ENCODE peak calls at places on chromosomes 6 and 20, in nine cellular contexts. One of them, this sample, is unnamed.

GRCh38 chr6:169933251-169933821 is 181.9 kb downstream of the ERMARD start:
- DNase-seq in psoas muscle: no peak
- DNase-seq in hepatocyte: no peak
- DNase-seq in endodermal cell: peak; percentile 62
- DNase-seq in Karpas-422: no peak
- DNase-seq in SJSA1: no peak
- DNase-seq in heart left ventricle: no peak
- DNase-seq in endothelial cell of umbilical vein: no peak
- DNase-seq in mesendoderm: no peak
- DNase-seq in this sample: peak; percentile 51

GRCh38 chr6:127282184-127282583 is 15.5 kb downstream of the RNF146 start:
- DNase-seq in endodermal cell: no peak
- DNase-seq in mesendoderm: no peak
- DNase-seq in hepatocyte: no peak
- DNase-seq in psoas muscle: no peak
- DNase-seq in SJSA1: no peak
- DNase-seq in endothelial cell of umbilical vein: no peak
- DNase-seq in Karpas-422: no peak
- DNase-seq in heart left ventricle: no peak
- DNase-seq in this sample: no peak

GRCh38 chr6:134347916-134348805 is 30.2 kb upstream of the SGK1 start:
- DNase-seq in SJSA1: peak; percentile 66
- DNase-seq in Karpas-422: no peak
- DNase-seq in heart left ventricle: peak; percentile 64
- DNase-seq in hepatocyte: no peak
- DNase-seq in mesendoderm: no peak
- DNase-seq in endothelial cell of umbilical vein: no peak
- DNase-seq in endodermal cell: no peak
- DNase-seq in psoas muscle: peak; percentile 75
- DNase-seq in this sample: no peak

GRCh38 chr6:113997106-113997505 is 26.2 kb upstream of the HDAC2 start:
- DNase-seq in psoas muscle: no peak
- DNase-seq in heart left ventricle: no peak
- DNase-seq in endothelial cell of umbilical vein: peak; percentile 58
- DNase-seq in endodermal cell: no peak
- DNase-seq in mesendoderm: no peak
- DNase-seq in Karpas-422: no peak
- DNase-seq in SJSA1: peak; percentile 84
- DNase-seq in hepatocyte: no peak
- DNase-seq in this sample: no peak

GRCh38 chr6:89828988-89829590 is 591 bp upstream of the CASP8AP2 start:
- DNase-seq in heart left ventricle: no peak
- DNase-seq in endothelial cell of umbilical vein: no peak
- DNase-seq in hepatocyte: no peak
- DNase-seq in psoas muscle: no peak
- DNase-seq in Karpas-422: peak; percentile 68
- DNase-seq in mesendoderm: no peak
- DNase-seq in endodermal cell: peak; percentile 65
- DNase-seq in SJSA1: no peak
- DNase-seq in this sample: no peak

GRCh38 chr20:58664883-58665282 is 13.8 kb downstream of the STX16 start:
- DNase-seq in SJSA1: no peak
- DNase-seq in Karpas-422: no peak
- DNase-seq in hepatocyte: no peak
- DNase-seq in mesendoderm: no peak
- DNase-seq in heart left ventricle: no peak
- DNase-seq in psoas muscle: no peak
- DNase-seq in endodermal cell: no peak
- DNase-seq in endothelial cell of umbilical vein: no peak
- DNase-seq in this sample: no peak

GRCh38 chr20:36827541-36828279 is 48.2 kb upstream of the TLDC2 start:
- DNase-seq in Karpas-422: no peak
- DNase-seq in mesendoderm: no peak
- DNase-seq in endodermal cell: no peak
- DNase-seq in endothelial cell of umbilical vein: no peak
- DNase-seq in SJSA1: no peak
- DNase-seq in hepatocyte: no peak
- DNase-seq in heart left ventricle: peak; percentile 85
- DNase-seq in psoas muscle: no peak
- DNase-seq in this sample: no peak

GRCh38 chr6:154247119-154247814 is 109.3 kb downstream of the IPCEF1 start:
- DNase-seq in endodermal cell: peak; percentile 53
- DNase-seq in Karpas-422: no peak
- DNase-seq in endothelial cell of umbilical vein: peak; percentile 44
- DNase-seq in mesendoderm: peak; percentile 75
- DNase-seq in hepatocyte: no peak
- DNase-seq in heart left ventricle: no peak
- DNase-seq in psoas muscle: no peak
- DNase-seq in SJSA1: no peak
- DNase-seq in this sample: no peak

DNA sequence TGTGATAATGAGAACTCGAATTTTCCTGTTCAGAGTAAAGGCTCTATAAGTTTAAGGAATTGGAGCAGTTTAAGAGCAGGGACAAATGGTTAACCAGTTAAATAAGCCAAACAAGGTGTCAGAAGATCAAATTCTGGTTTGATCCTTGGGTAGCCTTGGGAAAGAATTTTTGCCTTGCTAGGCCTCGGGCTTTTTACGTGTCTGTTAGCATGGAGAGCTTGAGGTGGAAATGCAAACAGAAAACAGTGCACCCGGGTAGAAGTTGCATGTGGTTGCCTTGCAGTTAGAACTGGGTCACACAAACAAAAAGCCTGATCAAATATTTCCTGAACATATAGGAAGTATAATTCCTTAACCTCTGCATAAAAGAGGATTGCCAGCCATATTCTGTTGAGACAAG is 58.3 kb downstream of the RIN2 start:
- DNase-seq in endothelial cell of umbilical vein: no peak
- DNase-seq in Karpas-422: no peak
- DNase-seq in psoas muscle: no peak
- DNase-seq in hepatocyte: no peak
- DNase-seq in mesendoderm: no peak
- DNase-seq in endodermal cell: no peak
- DNase-seq in heart left ventricle: no peak
- DNase-seq in SJSA1: peak; percentile 45
- DNase-seq in this sample: no peak
- H3K27ac ChIP-seq in endothelial cell of umbilical vein: peak overlapping the region; percentile 96
- H3K27ac ChIP-seq in Karpas-422: peak overlapping the region; percentile 85
- H3K27ac ChIP-seq in psoas muscle: peak overlapping the region; percentile 37
- H3K27ac ChIP-seq in hepatocyte: no peak overlapping the region
- H3K27ac ChIP-seq in mesendoderm: no peak overlapping the region
- H3K27ac ChIP-seq in endodermal cell: no peak overlapping the region
- H3K27ac ChIP-seq in heart left ventricle: peak overlapping the region; percentile 75
- H3K27ac ChIP-seq in SJSA1: peak overlapping the region; percentile 97
- H3K27ac ChIP-seq in this sample: no peak overlapping the region

DNA sequence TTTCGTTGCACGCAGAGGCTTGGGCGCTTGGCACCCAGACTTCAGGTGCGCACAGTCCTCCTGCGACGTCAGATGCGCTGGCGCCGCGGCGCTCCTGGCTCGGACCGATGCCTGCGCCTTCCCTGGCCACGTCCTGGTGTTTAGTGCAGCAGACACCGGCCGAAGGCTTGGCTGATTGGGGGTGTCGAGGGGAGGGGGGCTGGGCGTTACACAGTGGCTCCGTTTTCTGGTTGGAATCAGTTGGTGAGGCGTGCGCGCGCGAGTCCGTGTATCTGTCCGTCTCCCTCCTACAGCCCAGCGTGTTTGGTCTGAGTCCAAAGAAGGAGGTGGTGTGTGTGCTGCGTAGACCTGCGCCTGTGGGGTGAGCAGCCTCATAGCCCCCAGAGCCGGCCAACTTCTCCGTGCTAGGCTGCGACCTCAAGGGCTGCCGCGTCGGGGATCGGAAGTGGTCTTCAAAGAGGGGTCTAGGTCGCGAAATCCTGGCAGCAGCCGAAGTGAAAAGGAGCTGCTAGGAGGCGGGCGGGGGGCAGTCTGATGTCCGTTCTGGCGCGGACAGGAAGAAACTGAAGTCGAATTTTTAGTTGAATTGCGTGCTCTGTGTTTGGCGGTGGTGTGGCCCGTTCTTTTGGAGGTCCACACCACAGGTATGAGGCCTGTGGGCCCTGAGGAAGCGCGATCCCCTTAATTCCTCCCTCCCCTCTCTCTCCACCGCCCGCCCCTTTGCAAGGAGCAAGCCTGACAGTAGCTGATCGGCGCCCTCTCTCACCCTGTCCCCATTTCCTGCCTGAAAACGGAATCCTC is 1.6 kb downstream of the SYNDIG1 start:
- DNase-seq in endothelial cell of umbilical vein: no peak
- DNase-seq in mesendoderm: peak; percentile 56
- DNase-seq in psoas muscle: no peak
- DNase-seq in hepatocyte: no peak
- DNase-seq in heart left ventricle: no peak
- DNase-seq in Karpas-422: no peak
- DNase-seq in endodermal cell: peak; percentile 75
- DNase-seq in SJSA1: no peak
- DNase-seq in this sample: no peak
- H3K4me3 ChIP-seq in endothelial cell of umbilical vein: no peak overlapping the region
- H3K4me3 ChIP-seq in mesendoderm: peak overlapping the region; percentile 83
- H3K4me3 ChIP-seq in psoas muscle: peak overlapping the region; percentile 51
- H3K4me3 ChIP-seq in hepatocyte: peak overlapping the region; percentile 58
- H3K4me3 ChIP-seq in heart left ventricle: peak overlapping the region; percentile 51
- H3K4me3 ChIP-seq in Karpas-422: no peak overlapping the region
- H3K4me3 ChIP-seq in endodermal cell: peak overlapping the region; percentile 88
- H3K4me3 ChIP-seq in SJSA1: no peak overlapping the region
- H3K4me3 ChIP-seq in this sample: peak overlapping the region; percentile 53

GRCh38 chr6:56807335-56807991 is 147.4 kb upstream of the BEND6 start:
- DNase-seq in SJSA1: no peak
- DNase-seq in mesendoderm: no peak
- DNase-seq in Karpas-422: no peak
- DNase-seq in hepatocyte: no peak
- DNase-seq in heart left ventricle: no peak
- DNase-seq in psoas muscle: no peak
- DNase-seq in endothelial cell of umbilical vein: no peak
- DNase-seq in endodermal cell: no peak
- DNase-seq in this sample: no peak
- H3K4me1 ChIP-seq in SJSA1: peaks cover 59% of the 10 kb centered on the region
- H3K4me1 ChIP-seq in mesendoderm: no peaks in the 10 kb centered on the region
- H3K4me1 ChIP-seq in Karpas-422: no peaks in the 10 kb centered on the region
- H3K4me1 ChIP-seq in hepatocyte: peaks cover 5% of the 10 kb centered on the region
- H3K4me1 ChIP-seq in heart left ventricle: peaks cover 84% of the 10 kb centered on the region
- H3K4me1 ChIP-seq in psoas muscle: peaks cover 87% of the 10 kb centered on the region
- H3K4me1 ChIP-seq in endothelial cell of umbilical vein: peaks cover 26% of the 10 kb centered on the region
- H3K4me1 ChIP-seq in endodermal cell: no peaks in the 10 kb centered on the region
- H3K4me1 ChIP-seq in this sample: no peaks in the 10 kb centered on the region

DNA sequence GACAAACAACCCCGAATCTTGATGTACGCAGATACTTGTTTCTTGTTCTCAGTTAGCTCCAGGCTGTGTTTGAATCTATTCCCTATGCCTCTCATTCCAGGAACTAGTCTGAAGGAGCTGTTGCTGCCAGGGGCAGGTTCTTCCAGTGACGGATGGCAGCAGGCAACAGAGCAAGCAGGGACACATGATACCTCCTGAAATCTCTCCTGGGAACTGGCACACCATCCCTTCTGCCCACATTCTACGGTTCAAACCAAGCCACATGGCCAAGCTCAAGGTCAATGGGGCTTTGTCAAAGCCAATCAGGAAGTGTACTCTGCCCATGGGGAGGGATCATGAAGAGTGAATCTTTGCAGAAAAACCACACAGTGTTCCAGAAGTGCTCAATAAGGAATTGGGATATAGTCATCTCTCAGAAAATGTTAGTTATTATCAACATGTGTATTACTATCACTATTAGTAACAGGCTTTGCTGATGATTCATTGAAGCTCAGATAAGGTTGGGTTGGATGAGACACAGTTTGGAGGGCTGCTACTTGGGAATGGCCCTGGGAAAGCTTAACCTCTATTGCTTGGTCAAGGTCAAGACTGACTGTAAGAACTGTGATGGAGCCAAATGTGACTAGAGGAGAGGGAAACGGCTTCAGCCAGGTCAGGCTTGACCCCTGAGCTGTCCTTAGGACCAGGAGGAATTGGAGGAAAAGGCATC is 454.9 kb downstream of the PTPRT start:
- DNase-seq in psoas muscle: no peak
- DNase-seq in hepatocyte: no peak
- DNase-seq in mesendoderm: no peak
- DNase-seq in Karpas-422: no peak
- DNase-seq in heart left ventricle: no peak
- DNase-seq in SJSA1: no peak
- DNase-seq in endodermal cell: no peak
- DNase-seq in endothelial cell of umbilical vein: no peak
- DNase-seq in this sample: no peak
- H3K27ac ChIP-seq in psoas muscle: no peak overlapping the region
- H3K27ac ChIP-seq in hepatocyte: no peak overlapping the region
- H3K27ac ChIP-seq in mesendoderm: no peak overlapping the region
- H3K27ac ChIP-seq in Karpas-422: no peak overlapping the region
- H3K27ac ChIP-seq in heart left ventricle: no peak overlapping the region
- H3K27ac ChIP-seq in SJSA1: no peak overlapping the region
- H3K27ac ChIP-seq in endodermal cell: no peak overlapping the region
- H3K27ac ChIP-seq in endothelial cell of umbilical vein: no peak overlapping the region
- H3K27ac ChIP-seq in this sample: no peak overlapping the region

DNA sequence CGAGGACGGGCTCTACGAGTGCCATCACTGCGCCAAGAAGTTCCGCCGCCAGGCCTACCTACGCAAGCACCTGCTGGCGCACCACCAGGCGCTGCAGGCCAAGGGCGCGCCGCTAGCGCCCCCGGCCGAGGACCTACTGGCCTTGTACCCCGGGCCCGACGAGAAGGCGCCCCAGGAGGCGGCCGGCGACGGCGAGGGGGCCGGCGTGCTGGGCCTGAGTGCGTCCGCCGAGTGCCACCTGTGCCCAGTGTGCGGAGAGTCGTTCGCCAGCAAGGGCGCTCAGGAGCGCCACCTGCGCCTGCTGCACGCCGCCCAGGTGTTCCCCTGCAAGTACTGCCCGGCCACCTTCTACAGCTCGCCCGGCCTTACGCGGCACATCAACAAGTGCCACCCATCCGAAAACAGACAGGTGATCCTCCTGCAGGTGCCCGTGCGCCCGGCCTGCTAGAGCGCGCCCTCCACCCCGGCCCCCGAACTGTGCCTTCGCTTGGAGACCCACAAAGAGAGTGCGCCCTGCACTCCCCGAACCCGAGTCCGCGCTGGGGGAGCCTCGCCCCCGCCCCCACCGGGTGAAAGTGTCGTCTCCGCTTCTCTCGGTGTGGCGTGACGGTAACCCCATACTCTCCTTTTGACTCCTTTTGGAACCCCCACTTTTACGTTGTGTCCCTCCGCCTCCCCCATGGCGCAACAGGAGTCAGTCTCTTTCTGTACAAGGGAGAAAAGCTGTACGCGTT is 1.6 kb downstream of the INSM1 start:
- DNase-seq in SJSA1: no peak
- DNase-seq in mesendoderm: peak; percentile 41
- DNase-seq in hepatocyte: peak; percentile 17
- DNase-seq in endothelial cell of umbilical vein: no peak
- DNase-seq in psoas muscle: no peak
- DNase-seq in Karpas-422: no peak
- DNase-seq in endodermal cell: peak; percentile 88
- DNase-seq in heart left ventricle: no peak
- DNase-seq in this sample: peak; percentile 71
- H3K4me3 ChIP-seq in SJSA1: no peak overlapping the region
- H3K4me3 ChIP-seq in mesendoderm: no peak overlapping the region
- H3K4me3 ChIP-seq in hepatocyte: no peak overlapping the region
- H3K4me3 ChIP-seq in endothelial cell of umbilical vein: no peak overlapping the region
- H3K4me3 ChIP-seq in psoas muscle: peak overlapping the region; percentile 61
- H3K4me3 ChIP-seq in Karpas-422: no peak overlapping the region
- H3K4me3 ChIP-seq in endodermal cell: no peak overlapping the region
- H3K4me3 ChIP-seq in heart left ventricle: no peak overlapping the region
- H3K4me3 ChIP-seq in this sample: no peak overlapping the region

GRCh38 chr20:57476073-57476526 is 48.8 kb downstream of the CTCFL start:
- DNase-seq in endodermal cell: peak; percentile 36
- DNase-seq in hepatocyte: no peak
- DNase-seq in psoas muscle: no peak
- DNase-seq in heart left ventricle: no peak
- DNase-seq in SJSA1: no peak
- DNase-seq in Karpas-422: peak; percentile 65
- DNase-seq in mesendoderm: no peak
- DNase-seq in endothelial cell of umbilical vein: peak; percentile 79
- DNase-seq in this sample: peak; percentile 26
- H3K4me1 ChIP-seq in endodermal cell: peaks cover 4% of the 10 kb centered on the region
- H3K4me1 ChIP-seq in hepatocyte: no peaks in the 10 kb centered on the region
- H3K4me1 ChIP-seq in psoas muscle: peaks cover 7% of the 10 kb centered on the region
- H3K4me1 ChIP-seq in heart left ventricle: peaks cover 8% of the 10 kb centered on the region
- H3K4me1 ChIP-seq in SJSA1: peaks cover 22% of the 10 kb centered on the region
- H3K4me1 ChIP-seq in Karpas-422: peaks cover 99% of the 10 kb centered on the region
- H3K4me1 ChIP-seq in mesendoderm: no peaks in the 10 kb centered on the region
- H3K4me1 ChIP-seq in endothelial cell of umbilical vein: peaks cover 12% of the 10 kb centered on the region
- H3K4me1 ChIP-seq in this sample: no peaks in the 10 kb centered on the region

This sample was measured in kidney.